ENCODE peak calls at places on chromosomes 16 and 17, in ten cellular contexts. One of them, this sample, is unnamed.

GRCh38 chr16:28883221-28883996 is 5.1 kb downstream of the ATP2A1 start:
- DNase-seq in NCI-H1092 treated with DMSO at 0.1 percent for 48 hours: no peak
- DNase-seq in CD4-positive, alpha-beta memory T cell: no peak
- DNase-seq in left cardiac atrium: no peak
- DNase-seq in RPMI7951: no peak
- DNase-seq in stimulated activated CD4-positive, alpha-beta T cell treated with anti-CD3 and anti-CD28 coated beads, Interleukin-15, amount 100 ng/mL, for 1 hour: no peak
- DNase-seq in Calu3: no peak
- DNase-seq in activated T-helper 1 cell treated with anti-CD3 and anti-CD28 coated beads, Interleukin-12 subunit alpha, Interleukin-12 subunit beta, Interleukin-2, Interleukin-4 antibody, amounts not matched to agents 30 ng/mL and 10 ng/mL and 1 ng/mL, durations not matched to agents 14 hours and 24 hours and 36 hours: no peak
- DNase-seq in stimulated activated CD8-positive, alpha-beta memory T cell treated with anti-CD3 and anti-CD28 coated beads, Interleukin-4, amount 100 ng/mL, for 1 hour: no peak
- DNase-seq in EH: no peak
- DNase-seq in this sample: no peak

GRCh38 chr16:22638393-22639206 is 127.9 kb downstream of the NPIPB5 start:
- DNase-seq in activated T-helper 1 cell treated with anti-CD3 and anti-CD28 coated beads, Interleukin-12 subunit alpha, Interleukin-12 subunit beta, Interleukin-2, Interleukin-4 antibody, amounts not matched to agents 30 ng/mL and 10 ng/mL and 1 ng/mL, durations not matched to agents 14 hours and 24 hours and 36 hours: no peak
- DNase-seq in RPMI7951: peak
- DNase-seq in Calu3: no peak
- DNase-seq in stimulated activated CD4-positive, alpha-beta T cell treated with anti-CD3 and anti-CD28 coated beads, Interleukin-15, amount 100 ng/mL, for 1 hour: no peak
- DNase-seq in left cardiac atrium: no peak
- DNase-seq in stimulated activated CD8-positive, alpha-beta memory T cell treated with anti-CD3 and anti-CD28 coated beads, Interleukin-4, amount 100 ng/mL, for 1 hour: no peak
- DNase-seq in NCI-H1092 treated with DMSO at 0.1 percent for 48 hours: no peak
- DNase-seq in CD4-positive, alpha-beta memory T cell: no peak
- DNase-seq in EH: peak
- DNase-seq in this sample: no peak

GRCh38 chr16:87598431-87598830 is 3.9 kb upstream of the JPH3 start:
- DNase-seq in activated T-helper 1 cell treated with anti-CD3 and anti-CD28 coated beads, Interleukin-12 subunit alpha, Interleukin-12 subunit beta, Interleukin-2, Interleukin-4 antibody, amounts not matched to agents 30 ng/mL and 10 ng/mL and 1 ng/mL, durations not matched to agents 14 hours and 24 hours and 36 hours: no peak
- DNase-seq in NCI-H1092 treated with DMSO at 0.1 percent for 48 hours: no peak
- DNase-seq in CD4-positive, alpha-beta memory T cell: no peak
- DNase-seq in RPMI7951: no peak
- DNase-seq in stimulated activated CD4-positive, alpha-beta T cell treated with anti-CD3 and anti-CD28 coated beads, Interleukin-15, amount 100 ng/mL, for 1 hour: no peak
- DNase-seq in Calu3: no peak
- DNase-seq in EH: no peak
- DNase-seq in left cardiac atrium: no peak
- DNase-seq in stimulated activated CD8-positive, alpha-beta memory T cell treated with anti-CD3 and anti-CD28 coated beads, Interleukin-4, amount 100 ng/mL, for 1 hour: no peak
- DNase-seq in this sample: no peak

GRCh38 chr17:57662021-57662420 is 83.1 kb downstream of the CCDC182 start:
- DNase-seq in stimulated activated CD8-positive, alpha-beta memory T cell treated with anti-CD3 and anti-CD28 coated beads, Interleukin-4, amount 100 ng/mL, for 1 hour: no peak
- DNase-seq in stimulated activated CD4-positive, alpha-beta T cell treated with anti-CD3 and anti-CD28 coated beads, Interleukin-15, amount 100 ng/mL, for 1 hour: no peak
- DNase-seq in activated T-helper 1 cell treated with anti-CD3 and anti-CD28 coated beads, Interleukin-12 subunit alpha, Interleukin-12 subunit beta, Interleukin-2, Interleukin-4 antibody, amounts not matched to agents 30 ng/mL and 10 ng/mL and 1 ng/mL, durations not matched to agents 14 hours and 24 hours and 36 hours: no peak
- DNase-seq in RPMI7951: no peak
- DNase-seq in NCI-H1092 treated with DMSO at 0.1 percent for 48 hours: peak
- DNase-seq in EH: no peak
- DNase-seq in Calu3: no peak
- DNase-seq in CD4-positive, alpha-beta memory T cell: no peak
- DNase-seq in left cardiac atrium: no peak
- DNase-seq in this sample: no peak

GRCh38 chr17:60106377-60107059 is 27.8 kb upstream of the HEATR6 start:
- DNase-seq in activated T-helper 1 cell treated with anti-CD3 and anti-CD28 coated beads, Interleukin-12 subunit alpha, Interleukin-12 subunit beta, Interleukin-2, Interleukin-4 antibody, amounts not matched to agents 30 ng/mL and 10 ng/mL and 1 ng/mL, durations not matched to agents 14 hours and 24 hours and 36 hours: no peak
- DNase-seq in stimulated activated CD4-positive, alpha-beta T cell treated with anti-CD3 and anti-CD28 coated beads, Interleukin-15, amount 100 ng/mL, for 1 hour: no peak
- DNase-seq in RPMI7951: peak
- DNase-seq in EH: peak
- DNase-seq in left cardiac atrium: no peak
- DNase-seq in stimulated activated CD8-positive, alpha-beta memory T cell treated with anti-CD3 and anti-CD28 coated beads, Interleukin-4, amount 100 ng/mL, for 1 hour: no peak
- DNase-seq in CD4-positive, alpha-beta memory T cell: no peak
- DNase-seq in Calu3: no peak
- DNase-seq in NCI-H1092 treated with DMSO at 0.1 percent for 48 hours: no peak
- DNase-seq in this sample: no peak

GRCh38 chr17:48503747-48504146 is 27.1 kb downstream of the HOXB1 start:
- DNase-seq in CD4-positive, alpha-beta memory T cell: no peak
- DNase-seq in stimulated activated CD8-positive, alpha-beta memory T cell treated with anti-CD3 and anti-CD28 coated beads, Interleukin-4, amount 100 ng/mL, for 1 hour: no peak
- DNase-seq in Calu3: no peak
- DNase-seq in left cardiac atrium: no peak
- DNase-seq in NCI-H1092 treated with DMSO at 0.1 percent for 48 hours: peak
- DNase-seq in RPMI7951: no peak
- DNase-seq in EH: no peak
- DNase-seq in stimulated activated CD4-positive, alpha-beta T cell treated with anti-CD3 and anti-CD28 coated beads, Interleukin-15, amount 100 ng/mL, for 1 hour: no peak
- DNase-seq in activated T-helper 1 cell treated with anti-CD3 and anti-CD28 coated beads, Interleukin-12 subunit alpha, Interleukin-12 subunit beta, Interleukin-2, Interleukin-4 antibody, amounts not matched to agents 30 ng/mL and 10 ng/mL and 1 ng/mL, durations not matched to agents 14 hours and 24 hours and 36 hours: no peak
- DNase-seq in this sample: no peak

GRCh38 chr17:68861602-68862001 is 93.6 kb downstream of the ABCA8 start:
- DNase-seq in RPMI7951: no peak
- DNase-seq in EH: no peak
- DNase-seq in activated T-helper 1 cell treated with anti-CD3 and anti-CD28 coated beads, Interleukin-12 subunit alpha, Interleukin-12 subunit beta, Interleukin-2, Interleukin-4 antibody, amounts not matched to agents 30 ng/mL and 10 ng/mL and 1 ng/mL, durations not matched to agents 14 hours and 24 hours and 36 hours: no peak
- DNase-seq in CD4-positive, alpha-beta memory T cell: no peak
- DNase-seq in Calu3: no peak
- DNase-seq in left cardiac atrium: no peak
- DNase-seq in stimulated activated CD4-positive, alpha-beta T cell treated with anti-CD3 and anti-CD28 coated beads, Interleukin-15, amount 100 ng/mL, for 1 hour: no peak
- DNase-seq in stimulated activated CD8-positive, alpha-beta memory T cell treated with anti-CD3 and anti-CD28 coated beads, Interleukin-4, amount 100 ng/mL, for 1 hour: no peak
- DNase-seq in NCI-H1092 treated with DMSO at 0.1 percent for 48 hours: peak
- DNase-seq in this sample: no peak

GRCh38 chr16:85129846-85130706 is 17.8 kb upstream of the CIBAR2 start:
- DNase-seq in stimulated activated CD8-positive, alpha-beta memory T cell treated with anti-CD3 and anti-CD28 coated beads, Interleukin-4, amount 100 ng/mL, for 1 hour: no peak
- DNase-seq in CD4-positive, alpha-beta memory T cell: no peak
- DNase-seq in left cardiac atrium: no peak
- DNase-seq in EH: peak
- DNase-seq in NCI-H1092 treated with DMSO at 0.1 percent for 48 hours: no peak
- DNase-seq in Calu3: no peak
- DNase-seq in RPMI7951: no peak
- DNase-seq in activated T-helper 1 cell treated with anti-CD3 and anti-CD28 coated beads, Interleukin-12 subunit alpha, Interleukin-12 subunit beta, Interleukin-2, Interleukin-4 antibody, amounts not matched to agents 30 ng/mL and 10 ng/mL and 1 ng/mL, durations not matched to agents 14 hours and 24 hours and 36 hours: no peak
- DNase-seq in stimulated activated CD4-positive, alpha-beta T cell treated with anti-CD3 and anti-CD28 coated beads, Interleukin-15, amount 100 ng/mL, for 1 hour: no peak
- DNase-seq in this sample: no peak